ENCODE peak calls at places on chromosome 13, in four cellular contexts. One of them, this sample, is unnamed.

GRCh38 chr13:31221057-31221456 is 21.3 kb downstream of the B3GLCT start:
- DNase-seq in cardiac fibroblast: no peak
- DNase-seq in left ventricle myocardium inferior: no peak
- DNase-seq in GM12865: no peak
- DNase-seq in this sample: no peak

GRCh38 chr13:75417006-75417384 is 65.0 kb downstream of the TBC1D4 start:
- DNase-seq in cardiac fibroblast: no peak
- DNase-seq in left ventricle myocardium inferior: no peak
- DNase-seq in GM12865: no peak
- DNase-seq in this sample: no peak

GRCh38 chr13:84983321-84983720 is 815.9 kb downstream of the SLITRK6 start:
- DNase-seq in cardiac fibroblast: no peak
- DNase-seq in left ventricle myocardium inferior: no peak
- DNase-seq in GM12865: no peak
- DNase-seq in this sample: no peak

GRCh38 chr13:108220042-108220441 is 1.9 kb downstream of the ABHD13 start:
- DNase-seq in cardiac fibroblast: no peak
- DNase-seq in left ventricle myocardium inferior: no peak
- DNase-seq in GM12865: peak
- DNase-seq in this sample: no peak

GRCh38 chr13:75139291-75139690 is 342.7 kb downstream of the TBC1D4 start:
- DNase-seq in cardiac fibroblast: peak
- DNase-seq in left ventricle myocardium inferior: no peak
- DNase-seq in GM12865: no peak
- DNase-seq in this sample: peak

GRCh38 chr13:108486096-108486495 is 143.3 kb upstream of the MYO16 start:
- DNase-seq in cardiac fibroblast: no peak
- DNase-seq in left ventricle myocardium inferior: no peak
- DNase-seq in GM12865: no peak
- DNase-seq in this sample: no peak

GRCh38 chr13:30802953-30803478 is 67.7 kb downstream of the ALOX5AP start:
- DNase-seq in cardiac fibroblast: peak
- DNase-seq in left ventricle myocardium inferior: peak
- DNase-seq in GM12865: peak
- DNase-seq in this sample: peak

GRCh38 chr13:73715114-73715909 is 418.9 kb downstream of the KLF12 start:
- DNase-seq in cardiac fibroblast: no peak
- DNase-seq in left ventricle myocardium inferior: no peak
- DNase-seq in GM12865: peak
- DNase-seq in this sample: no peak

GRCh38 chr13:109933476-109933875 is 147.1 kb upstream of the IRS2 start:
- DNase-seq in cardiac fibroblast: no peak
- DNase-seq in left ventricle myocardium inferior: no peak
- DNase-seq in GM12865: no peak
- DNase-seq in this sample: no peak

GRCh38 chr13:95073826-95074345 is 227.4 kb downstream of the ABCC4 start:
- DNase-seq in cardiac fibroblast: peak
- DNase-seq in left ventricle myocardium inferior: no peak
- DNase-seq in GM12865: no peak
- DNase-seq in this sample: peak

GRCh38 chr13:62910541-62910940 is 1494.9 kb upstream of the PCDH20 start:
- DNase-seq in cardiac fibroblast: no peak
- DNase-seq in left ventricle myocardium inferior: no peak
- DNase-seq in GM12865: no peak
- DNase-seq in this sample: no peak

GRCh38 chr13:51808811-51809210 is 4.8 kb upstream of the DHRS12 start:
- DNase-seq in cardiac fibroblast: no peak
- DNase-seq in left ventricle myocardium inferior: no peak
- DNase-seq in GM12865: no peak
- DNase-seq in this sample: no peak

GRCh38 chr13:50015263-50015662 is at the start of gene KCNRG:
- DNase-seq in cardiac fibroblast: peak
- DNase-seq in left ventricle myocardium inferior: no peak
- DNase-seq in GM12865: no peak
- DNase-seq in this sample: peak

GRCh38 chr13:72104656-72105180 is 237.7 kb upstream of the DACH1 start:
- DNase-seq in cardiac fibroblast: no peak
- DNase-seq in left ventricle myocardium inferior: no peak
- DNase-seq in GM12865: no peak
- DNase-seq in this sample: no peak

GRCh38 chr13:111232191-111232590 is 88.3 kb upstream of the TEX29 start:
- DNase-seq in cardiac fibroblast: no peak
- DNase-seq in left ventricle myocardium inferior: no peak
- DNase-seq in GM12865: no peak
- DNase-seq in this sample: no peak

GRCh38 chr13:48411281-48412099 is 1.4 kb downstream of the LPAR6 start:
- DNase-seq in cardiac fibroblast: no peak
- DNase-seq in left ventricle myocardium inferior: no peak
- DNase-seq in GM12865: no peak
- DNase-seq in this sample: peak

GRCh38 chr13:30685320-30685859 is 50.0 kb upstream of the ALOX5AP start:
- DNase-seq in cardiac fibroblast: no peak
- DNase-seq in left ventricle myocardium inferior: no peak
- DNase-seq in GM12865: no peak
- DNase-seq in this sample: no peak

GRCh38 chr13:42553098-42554046 is 20.6 kb upstream of the TNFSF11 start:
- DNase-seq in cardiac fibroblast: peak
- DNase-seq in left ventricle myocardium inferior: no peak
- DNase-seq in GM12865: no peak
- DNase-seq in this sample: peak

DNA sequence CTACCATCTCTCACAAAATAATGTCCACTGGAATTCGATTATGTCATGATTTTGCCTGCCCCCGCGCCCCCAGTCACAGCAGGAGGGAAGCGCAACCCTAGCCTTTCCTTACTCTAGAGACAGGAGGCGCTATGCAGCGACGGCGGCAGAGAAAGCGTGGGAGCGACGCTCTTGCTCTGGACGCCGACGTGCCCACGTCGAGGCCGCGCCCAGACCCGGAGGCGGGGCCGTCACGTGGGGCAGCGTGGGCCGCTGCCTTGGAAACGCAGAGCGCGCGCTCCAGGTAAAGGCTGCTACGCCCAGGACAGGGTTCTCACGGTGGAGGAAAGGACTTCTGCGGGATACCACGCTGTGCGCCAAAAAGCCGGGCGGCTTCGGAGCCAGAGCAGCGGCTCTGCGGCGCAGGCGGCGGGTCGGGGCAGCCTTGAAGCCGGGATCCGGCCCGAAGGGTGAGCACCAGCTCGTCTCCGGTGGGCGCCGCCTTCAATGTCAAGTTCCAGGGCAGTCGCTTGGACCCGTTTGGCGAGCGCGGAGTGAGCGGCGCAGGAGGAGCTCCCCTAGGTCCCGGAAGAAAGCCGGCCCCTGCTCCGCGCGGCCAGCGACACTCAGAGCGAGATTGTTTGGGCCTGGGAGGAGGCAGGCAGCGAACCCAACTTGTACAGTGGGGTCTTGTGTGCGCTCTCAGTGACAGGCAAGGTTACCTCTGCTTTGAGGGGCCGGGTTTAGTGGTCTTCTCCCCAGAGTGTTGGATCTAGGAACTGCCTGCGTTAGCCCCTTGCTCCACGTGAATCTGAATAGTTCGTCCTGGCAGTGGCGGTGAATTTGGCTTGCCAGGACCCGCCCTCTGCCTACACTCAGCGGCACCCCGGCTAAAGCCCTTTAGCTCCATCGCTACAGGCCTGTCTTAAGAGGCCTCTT is 121.7 kb downstream of the MRPL57 start:
- DNase-seq in cardiac fibroblast: peak
- DNase-seq in left ventricle myocardium inferior: peak
- DNase-seq in GM12865: peak
- DNase-seq in this sample: peak
- H3K4me3 ChIP-seq in cardiac fibroblast: peak
- H3K4me3 ChIP-seq in left ventricle myocardium inferior: peak
- H3K4me3 ChIP-seq in GM12865: peak
- H3K4me3 ChIP-seq in this sample: peak

GRCh38 chr13:23599083-23599925 is 29.1 kb downstream of the TNFRSF19 start:
- DNase-seq in cardiac fibroblast: no peak
- DNase-seq in left ventricle myocardium inferior: no peak
- DNase-seq in GM12865: no peak
- DNase-seq in this sample: no peak
- TF ChIP-seq CTCF in cardiac fibroblast: no peak
- TF ChIP-seq CTCF in left ventricle myocardium inferior: no peak
- TF ChIP-seq CTCF in GM12865: no peak
- TF ChIP-seq CTCF in this sample: no peak

DNA sequence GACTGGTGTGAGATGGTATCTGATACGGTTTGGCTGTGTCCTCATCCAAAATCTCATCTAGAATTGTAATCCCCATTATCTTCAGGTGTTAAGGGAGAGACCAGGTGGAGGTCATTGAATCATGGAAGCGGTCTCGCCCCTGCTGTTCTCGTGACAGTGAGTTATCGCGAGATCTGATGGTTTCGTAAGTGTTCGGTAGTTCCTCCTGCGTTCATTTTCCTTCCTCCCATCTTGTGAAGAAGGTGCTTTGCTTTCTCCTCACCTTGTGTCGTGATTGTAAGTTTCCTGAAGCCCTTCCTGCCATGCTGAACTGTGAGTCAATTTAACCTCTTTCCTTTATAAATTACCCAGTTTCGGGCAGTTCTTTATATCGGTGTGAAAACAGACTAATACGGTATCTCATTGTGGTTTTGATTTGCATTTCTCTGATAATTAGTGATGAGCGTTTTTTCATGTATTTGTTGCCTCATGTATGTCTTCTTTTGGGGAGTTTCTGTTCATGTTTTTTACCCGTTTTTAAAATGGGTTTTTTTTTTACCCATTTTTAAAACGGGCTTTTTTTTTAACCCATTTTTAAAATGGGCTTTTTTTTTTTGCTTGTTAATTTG is 102.8 kb upstream of the SLC10A2 start:
- DNase-seq in cardiac fibroblast: no peak
- DNase-seq in left ventricle myocardium inferior: no peak
- DNase-seq in GM12865: peak
- DNase-seq in this sample: no peak
- H3K4me3 ChIP-seq in cardiac fibroblast: no peak
- H3K4me3 ChIP-seq in left ventricle myocardium inferior: no peak
- H3K4me3 ChIP-seq in GM12865: no peak
- H3K4me3 ChIP-seq in this sample: no peak

DNA sequence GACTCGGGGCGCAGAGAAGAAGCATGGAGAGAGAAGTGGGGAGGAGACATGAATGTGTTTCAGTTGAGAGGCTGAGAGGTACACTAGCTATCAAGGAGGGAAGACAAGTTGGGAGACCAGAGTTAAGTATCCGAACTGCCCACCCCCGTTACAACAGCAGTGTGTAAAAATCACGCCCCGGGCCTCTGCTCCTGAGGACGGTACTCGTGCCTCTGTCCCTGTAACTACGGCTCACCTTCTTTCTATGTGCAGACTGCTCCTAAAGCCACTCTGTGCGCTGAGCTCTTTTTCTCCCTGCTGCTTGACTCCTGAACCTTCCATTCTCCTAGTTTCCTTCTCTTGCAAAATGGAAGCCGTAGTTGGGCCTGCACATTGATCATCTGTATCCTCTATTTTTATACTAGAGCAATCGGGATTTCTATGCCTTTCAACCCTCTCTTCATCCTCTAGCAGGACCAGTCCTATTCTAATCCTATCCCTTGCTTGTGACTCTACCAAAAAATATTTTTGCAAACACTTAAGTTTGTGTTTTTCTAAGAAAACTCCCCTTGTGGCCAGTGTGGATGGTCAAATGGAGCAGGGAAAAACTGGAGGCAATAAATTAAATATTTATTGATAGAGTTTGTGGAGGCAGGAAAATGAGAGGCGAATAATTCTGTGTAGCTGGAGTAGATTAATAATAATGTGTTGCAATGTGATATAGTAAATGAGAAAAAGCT is 569 bp downstream of the POLR1D start:
- DNase-seq in cardiac fibroblast: peak
- DNase-seq in left ventricle myocardium inferior: no peak
- DNase-seq in GM12865: no peak
- DNase-seq in this sample: peak
- TF ChIP-seq CTCF in cardiac fibroblast: peak
- TF ChIP-seq CTCF in left ventricle myocardium inferior: no peak
- TF ChIP-seq CTCF in GM12865: no peak
- TF ChIP-seq CTCF in this sample: peak

GRCh38 chr13:112345826-112346172 is 30.4 kb upstream of the SPACA7 start:
- DNase-seq in cardiac fibroblast: no peak
- DNase-seq in left ventricle myocardium inferior: no peak
- DNase-seq in GM12865: no peak
- DNase-seq in this sample: no peak

GRCh38 chr13:112341976-112342735 is 34.0 kb upstream of the SPACA7 start:
- DNase-seq in cardiac fibroblast: no peak
- DNase-seq in left ventricle myocardium inferior: no peak
- DNase-seq in GM12865: no peak
- DNase-seq in this sample: no peak

GRCh38 chr13:112343591-112343990 is 32.6 kb upstream of the SPACA7 start:
- DNase-seq in cardiac fibroblast: no peak
- DNase-seq in left ventricle myocardium inferior: no peak
- DNase-seq in GM12865: no peak
- DNase-seq in this sample: no peak

GRCh38 chr13:112341446-112341845 is 34.7 kb upstream of the SPACA7 start:
- DNase-seq in cardiac fibroblast: no peak
- DNase-seq in left ventricle myocardium inferior: no peak
- DNase-seq in GM12865: no peak
- DNase-seq in this sample: no peak

GRCh38 chr13:112342841-112343361 is 33.3 kb upstream of the SPACA7 start:
- DNase-seq in cardiac fibroblast: no peak
- DNase-seq in left ventricle myocardium inferior: no peak
- DNase-seq in GM12865: no peak
- DNase-seq in this sample: no peak
- H3K4me3 ChIP-seq in cardiac fibroblast: no peak
- H3K4me3 ChIP-seq in left ventricle myocardium inferior: no peak
- H3K4me3 ChIP-seq in GM12865: no peak
- H3K4me3 ChIP-seq in this sample: no peak

DNA sequence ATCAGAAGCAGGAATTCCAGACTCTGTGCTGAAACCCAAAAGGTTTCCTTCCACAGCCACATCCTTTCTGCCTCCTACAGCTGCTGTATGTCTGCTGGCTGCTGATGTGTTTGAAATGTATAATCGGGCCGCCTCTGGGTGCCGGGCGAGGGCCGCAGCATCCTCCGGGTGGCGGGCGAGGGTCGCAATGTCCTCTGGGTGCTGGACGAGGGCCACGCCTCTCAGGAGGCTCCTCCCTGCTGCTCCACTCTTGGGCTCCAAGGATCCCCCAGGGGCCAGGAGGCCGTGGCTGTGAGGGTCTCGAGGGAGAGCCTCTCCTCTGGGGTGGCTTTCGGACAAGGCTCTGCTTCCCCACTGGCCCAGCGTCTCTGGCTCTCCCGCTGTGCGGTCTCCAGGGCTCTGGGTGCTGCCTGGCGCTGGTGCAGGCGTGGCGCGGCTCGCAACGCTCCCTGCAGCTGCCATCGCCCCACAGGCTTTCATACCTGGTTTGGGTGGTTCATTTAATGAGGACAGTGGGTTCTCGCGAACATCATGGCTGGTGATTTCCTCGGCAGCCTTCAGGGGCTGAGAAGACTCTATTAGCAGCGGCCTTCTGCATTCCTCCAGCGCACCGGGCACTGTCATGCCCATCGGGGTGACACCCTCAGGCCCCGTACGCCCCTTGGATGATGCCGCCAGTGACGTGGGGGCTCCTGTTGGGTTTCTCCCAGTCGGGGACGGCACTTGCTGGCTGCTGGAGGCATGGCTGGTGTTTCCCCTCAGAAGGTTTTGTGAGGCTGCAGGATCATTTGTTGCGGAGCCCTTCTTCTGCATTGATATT is 41.8 kb upstream of the GRTP1 start:
- DNase-seq in cardiac fibroblast: no peak
- DNase-seq in left ventricle myocardium inferior: no peak
- DNase-seq in GM12865: no peak
- DNase-seq in this sample: no peak
- TF ChIP-seq CTCF in cardiac fibroblast: no peak
- TF ChIP-seq CTCF in left ventricle myocardium inferior: no peak
- TF ChIP-seq CTCF in GM12865: no peak
- TF ChIP-seq CTCF in this sample: no peak

This sample was measured in fibroblast of the aortic adventitia.